ENCODE peak calls at places on chromosomes 7 and 10, in ten cellular contexts. J is nephron progenitor cell, Z is ascending aorta, L is endodermal cell, U is RWPE1, R is NB4, F is neural crest cell, M is left ventricle myocardium inferior, N is progenitor cell of endocrine pancreas, P is colonic mucosa. H is an unnamed sample.

GRCh38 chr7:26813426-26813825 is 51.0 kb downstream of the SKAP2 start:
- DNase-seq in P (no peak), L (no peak), Z (no peak), N (no peak), F (no peak), U (no peak), J (peak; percentile 5), M (no peak), R (no peak), H (peak; percentile 55)

GRCh38 chr10:73650537-73651331 is 5.1 kb downstream of the SYNPO2L start:
- DNase-seq in L (no peak), Z (no peak), J (no peak), M (peak; percentile 77), U (no peak), R (peak; percentile 74), F (no peak), N (no peak), P (no peak), H (peak; percentile 77)

GRCh38 chr7:13641699-13642098 is 347.8 kb downstream of the ETV1 start:
- DNase-seq in R (no peak), F (no peak), U (no peak), Z (no peak), N (no peak), L (no peak), M (no peak), P (no peak), J (no peak), H (peak; percentile 44)

GRCh38 chr10:113566888-113567287 is 14.0 kb downstream of the HABP2 start:
- DNase-seq in M (no peak), R (no peak), P (no peak), N (no peak), F (no peak), J (no peak), U (no peak), Z (no peak), L (no peak), H (no peak)

GRCh38 chr10:20004087-20004523 is 187.9 kb downstream of the PLXDC2 start:
- DNase-seq in F (no peak), L (no peak), P (no peak), Z (peak; percentile 74), U (no peak), R (peak; percentile 68), M (peak; percentile 57), J (no peak), N (no peak), H (no peak)

GRCh38 chr10:60818134-60818770 is 40.0 kb downstream of the CDK1 start:
- DNase-seq in L (no peak), N (no peak), R (no peak), Z (no peak), P (no peak), J (no peak), M (no peak), F (no peak), U (no peak), H (peak; percentile 87)

GRCh38 chr7:112080974-112081373 is 125.2 kb downstream of the DOCK4 start:
- DNase-seq in P (no peak), R (peak; percentile 81), F (no peak), Z (peak; percentile 67), U (no peak), M (no peak), L (no peak), J (no peak), N (no peak), H (peak; percentile 17)

GRCh38 chr10:3961082-3961481 is 176.1 kb upstream of the KLF6 start:
- DNase-seq in N (no peak), F (no peak), L (no peak), R (no peak), J (no peak), P (no peak), U (no peak), Z (no peak), M (no peak), H (no peak)

GRCh38 chr10:98489561-98490481 is 43.1 kb upstream of the HPS1 start:
- DNase-seq in Z (no peak), P (no peak), N (no peak), R (no peak), M (no peak), U (peak; percentile 70), L (no peak), F (no peak), J (no peak), H (peak; percentile 61)

GRCh38 chr7:2523941-2524807 is 4.6 kb downstream of the LFNG start:
- DNase-seq in N (peak; percentile 38), Z (no peak), L (peak; percentile 85), J (no peak), F (peak; percentile 67), U (peak; percentile 66), P (peak; percentile 97), M (peak; percentile 84), R (no peak), H (peak; percentile 34)

GRCh38 chr7:94907420-94908203 is at the start of gene PPP1R9A:
- DNase-seq in Z (no peak), F (peak; percentile 51), M (peak; percentile 33), L (peak; percentile 92), R (no peak), U (peak; percentile 18), N (peak; percentile 54), J (peak; percentile 63), P (peak; percentile 57), H (no peak)

GRCh38 chr10:117175215-117175900 is 21.9 kb upstream of the KCNK18 start:
- DNase-seq in N (peak; percentile 21), L (peak; percentile 72), R (no peak), Z (no peak), U (no peak), F (no peak), J (no peak), P (peak; percentile 35), M (no peak), H (no peak)

GRCh38 chr10:15106352-15107013 is 9.3 kb downstream of the RPP38 start:
- DNase-seq in L (peak; percentile 93), J (peak; percentile 79), F (peak; percentile 75), R (peak; percentile 58), Z (peak; percentile 87), U (peak; percentile 64), P (peak; percentile 84), M (peak; percentile 49), N (peak; percentile 54), H (peak; percentile 66)

DNA sequence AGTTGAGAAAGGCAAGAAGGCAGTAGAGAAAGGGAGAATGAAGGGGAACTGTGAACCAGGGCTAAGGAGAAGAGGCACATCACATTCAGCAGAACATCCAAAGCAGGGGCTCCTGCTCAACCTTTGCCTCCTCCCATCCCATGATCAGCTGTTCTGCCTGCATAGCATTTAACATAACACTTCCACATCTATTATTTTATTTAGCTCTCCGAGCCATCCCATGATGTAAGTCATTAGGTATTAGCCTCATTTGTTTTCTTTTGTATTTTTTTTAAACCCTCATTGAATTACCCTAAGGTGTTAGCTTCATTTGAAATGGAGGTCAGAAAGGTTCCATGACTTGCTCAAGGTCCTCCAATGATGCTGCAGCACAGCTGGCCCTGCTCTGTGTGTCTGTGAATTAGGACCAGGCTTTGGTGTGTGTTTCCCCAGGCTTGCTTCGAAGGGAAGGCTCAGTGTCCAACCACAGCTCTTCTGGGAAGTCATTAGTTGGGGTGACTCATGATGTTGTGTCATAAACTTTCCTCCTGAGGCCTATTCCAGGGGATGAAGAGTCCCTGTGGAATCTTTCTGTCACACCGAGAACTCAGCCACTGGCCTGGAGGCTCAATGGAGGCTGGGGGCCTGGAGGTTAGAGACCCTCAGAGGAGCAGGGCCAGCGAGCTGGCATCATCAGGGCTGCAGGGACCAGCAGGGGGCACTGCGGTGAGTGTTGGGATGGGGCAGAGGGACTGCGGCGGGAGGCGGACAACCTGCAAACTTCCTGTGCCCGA is 16.5 kb downstream of the NPFFR1 start:
- DNase-seq in Z (no peak), M (no peak), N (no peak), J (peak; percentile 14), U (peak; percentile 97), F (no peak), P (peak; percentile 32), R (peak; percentile 83), L (peak; percentile 86), H (peak; percentile 96)
- TF ChIP-seq CTCF in Z (no peak), M (peak; percentile 37), N (peak; percentile 34), J (no peak), U (no peak), F (peak; percentile 32), P (no peak), R (peak; percentile 61), L (peak; percentile 80), H (no peak)

GRCh38 chr10:119253433-119254174 is 46.2 kb downstream of the GRK5 start:
- DNase-seq in Z (peak; percentile 90), P (peak; percentile 40), N (no peak), L (peak; percentile 72), F (no peak), J (peak; percentile 48), M (peak; percentile 75), R (no peak), U (peak; percentile 88), H (peak; percentile 95)
- TF ChIP-seq CTCF in Z (no peak), P (no peak), N (no peak), L (no peak), F (no peak), J (no peak), M (no peak), R (no peak), U (no peak), H (peak; percentile 34)

GRCh38 chr10:131901181-131901829 is 497 bp downstream of the PPP2R2D start:
- DNase-seq in R (peak; percentile 63), L (peak; percentile 75), U (no peak), N (peak; percentile 43), F (peak; percentile 31), M (peak; percentile 48), P (peak; percentile 49), Z (peak; percentile 73), J (peak; percentile 57), H (peak; percentile 36)

GRCh38 chr10:131900350-131901152 is at the start of gene PPP2R2D:
- DNase-seq in P (peak; percentile 96), N (peak; percentile 94), F (peak; percentile 90), R (peak; percentile 96), M (peak; percentile 94), Z (peak; percentile 95), L (peak; percentile 98), U (peak; percentile 97), J (peak; percentile 97), H (peak; percentile 84)

GRCh38 chr10:131899116-131899690 is 1.6 kb upstream of the PPP2R2D start:
- DNase-seq in P (no peak), N (no peak), R (no peak), U (no peak), L (no peak), F (no peak), J (no peak), Z (no peak), M (no peak), H (no peak)

GRCh38 chr10:131898713-131899112 is 2.1 kb upstream of the PPP2R2D start:
- DNase-seq in Z (no peak), J (no peak), M (no peak), P (no peak), R (peak; percentile 53), L (peak; percentile 68), U (no peak), N (no peak), F (no peak), H (no peak)

GRCh38 chr10:131899695-131900349 is 986 bp upstream of the PPP2R2D start:
- DNase-seq in F (no peak), N (no peak), R (peak; percentile 75), Z (no peak), U (no peak), M (no peak), L (peak; percentile 61), P (no peak), J (peak; percentile 38), H (no peak)
- TF ChIP-seq CTCF in F (peak; percentile 38), N (peak; percentile 31), R (peak; percentile 10), Z (no peak), U (no peak), M (peak; percentile 8), L (peak; percentile 63), P (no peak), J (peak; percentile 15), H (no peak)

GRCh38 chr7:27850531-27850930 is 110.6 kb downstream of the TAX1BP1 start:
- DNase-seq in U (no peak), N (no peak), M (no peak), J (no peak), P (no peak), L (no peak), R (no peak), Z (no peak), F (no peak), H (no peak)
- TF ChIP-seq CTCF in U (no peak), N (no peak), M (no peak), J (no peak), P (no peak), L (peak; percentile 39), R (no peak), Z (no peak), F (no peak), H (no peak)

H was measured in AG10803.